ENCODE peak calls at places on chromosomes 7 and 10, in nine cellular contexts. One of them, this sample, is unnamed.

GRCh38 chr7:41544241-41544640 is 158.6 kb downstream of the INHBA start:
- DNase-seq in heart right ventricle: no peak
- DNase-seq in psoas muscle: no peak
- DNase-seq in foreskin fibroblast: peak; percentile 9
- DNase-seq in lower leg skin: no peak
- DNase-seq in neural crest cell: no peak
- DNase-seq in WTC11: no peak
- DNase-seq in astrocyte of the spinal cord: no peak
- DNase-seq in cardiac muscle cell: no peak
- DNase-seq in this sample: no peak

GRCh38 chr10:89079991-89080390 is 89.4 kb downstream of the FAS start:
- DNase-seq in heart right ventricle: no peak
- DNase-seq in psoas muscle: no peak
- DNase-seq in foreskin fibroblast: peak; percentile 80
- DNase-seq in lower leg skin: no peak
- DNase-seq in neural crest cell: no peak
- DNase-seq in WTC11: no peak
- DNase-seq in astrocyte of the spinal cord: no peak
- DNase-seq in cardiac muscle cell: no peak
- DNase-seq in this sample: no peak

GRCh38 chr10:82399850-82400249 is 524.9 kb downstream of the NRG3 start:
- DNase-seq in heart right ventricle: no peak
- DNase-seq in psoas muscle: no peak
- DNase-seq in foreskin fibroblast: no peak
- DNase-seq in lower leg skin: no peak
- DNase-seq in neural crest cell: no peak
- DNase-seq in WTC11: no peak
- DNase-seq in astrocyte of the spinal cord: no peak
- DNase-seq in cardiac muscle cell: no peak
- DNase-seq in this sample: no peak

GRCh38 chr7:156780724-156781455 is 112.1 kb downstream of the LMBR1 start:
- DNase-seq in heart right ventricle: no peak
- DNase-seq in psoas muscle: no peak
- DNase-seq in foreskin fibroblast: no peak
- DNase-seq in lower leg skin: no peak
- DNase-seq in neural crest cell: no peak
- DNase-seq in WTC11: no peak
- DNase-seq in astrocyte of the spinal cord: no peak
- DNase-seq in cardiac muscle cell: no peak
- DNase-seq in this sample: no peak

GRCh38 chr10:79178614-79179403 is 110.0 kb downstream of the ZMIZ1 start:
- DNase-seq in heart right ventricle: no peak
- DNase-seq in psoas muscle: peak; percentile 68
- DNase-seq in foreskin fibroblast: peak; percentile 84
- DNase-seq in lower leg skin: no peak
- DNase-seq in neural crest cell: no peak
- DNase-seq in WTC11: no peak
- DNase-seq in astrocyte of the spinal cord: peak; percentile 85
- DNase-seq in cardiac muscle cell: peak; percentile 81
- DNase-seq in this sample: no peak

GRCh38 chr7:142501434-142501833 is 243.6 kb upstream of the PRSS58 start:
- DNase-seq in heart right ventricle: no peak
- DNase-seq in psoas muscle: no peak
- DNase-seq in foreskin fibroblast: no peak
- DNase-seq in lower leg skin: no peak
- DNase-seq in neural crest cell: no peak
- DNase-seq in WTC11: no peak
- DNase-seq in astrocyte of the spinal cord: no peak
- DNase-seq in cardiac muscle cell: no peak
- DNase-seq in this sample: no peak

GRCh38 chr7:461453-462172 is 58.0 kb downstream of the PDGFA start:
- DNase-seq in heart right ventricle: no peak
- DNase-seq in psoas muscle: peak; percentile 45
- DNase-seq in foreskin fibroblast: peak; percentile 43
- DNase-seq in lower leg skin: no peak
- DNase-seq in neural crest cell: no peak
- DNase-seq in WTC11: no peak
- DNase-seq in astrocyte of the spinal cord: no peak
- DNase-seq in cardiac muscle cell: no peak
- DNase-seq in this sample: no peak

GRCh38 chr7:45224832-45225231 is 67.2 kb downstream of the RAMP3 start:
- DNase-seq in heart right ventricle: no peak
- DNase-seq in psoas muscle: no peak
- DNase-seq in foreskin fibroblast: no peak
- DNase-seq in lower leg skin: no peak
- DNase-seq in neural crest cell: peak; percentile 12
- DNase-seq in WTC11: peak; percentile 56
- DNase-seq in astrocyte of the spinal cord: no peak
- DNase-seq in cardiac muscle cell: peak; percentile 68
- DNase-seq in this sample: no peak

GRCh38 chr7:23654508-23654907 is 25.5 kb upstream of the FAM221A start:
- DNase-seq in heart right ventricle: no peak
- DNase-seq in psoas muscle: no peak
- DNase-seq in foreskin fibroblast: peak; percentile 56
- DNase-seq in lower leg skin: no peak
- DNase-seq in neural crest cell: no peak
- DNase-seq in WTC11: peak; percentile 61
- DNase-seq in astrocyte of the spinal cord: no peak
- DNase-seq in cardiac muscle cell: no peak
- DNase-seq in this sample: no peak

GRCh38 chr10:84665883-84666463 is 337.6 kb downstream of the CCSER2 start:
- DNase-seq in heart right ventricle: no peak
- DNase-seq in psoas muscle: no peak
- DNase-seq in foreskin fibroblast: no peak
- DNase-seq in lower leg skin: no peak
- DNase-seq in neural crest cell: no peak
- DNase-seq in WTC11: peak; percentile 91
- DNase-seq in astrocyte of the spinal cord: no peak
- DNase-seq in cardiac muscle cell: peak; percentile 21
- DNase-seq in this sample: no peak

GRCh38 chr7:139753693-139754111 is 24.1 kb downstream of the HIPK2 start:
- DNase-seq in heart right ventricle: no peak
- DNase-seq in psoas muscle: no peak
- DNase-seq in foreskin fibroblast: no peak
- DNase-seq in lower leg skin: peak; percentile 61
- DNase-seq in neural crest cell: no peak
- DNase-seq in WTC11: no peak
- DNase-seq in astrocyte of the spinal cord: no peak
- DNase-seq in cardiac muscle cell: no peak
- DNase-seq in this sample: no peak

GRCh38 chr7:134366481-134366880 is 49.8 kb upstream of the SLC35B4 start:
- DNase-seq in heart right ventricle: no peak
- DNase-seq in psoas muscle: no peak
- DNase-seq in foreskin fibroblast: no peak
- DNase-seq in lower leg skin: no peak
- DNase-seq in neural crest cell: no peak
- DNase-seq in WTC11: no peak
- DNase-seq in astrocyte of the spinal cord: no peak
- DNase-seq in cardiac muscle cell: no peak
- DNase-seq in this sample: no peak

GRCh38 chr7:47253650-47254080 is 328.2 kb downstream of the TNS3 start:
- DNase-seq in heart right ventricle: peak; percentile 38
- DNase-seq in psoas muscle: peak; percentile 77
- DNase-seq in foreskin fibroblast: peak; percentile 84
- DNase-seq in lower leg skin: peak; percentile 89
- DNase-seq in neural crest cell: no peak
- DNase-seq in WTC11: no peak
- DNase-seq in astrocyte of the spinal cord: peak; percentile 70
- DNase-seq in cardiac muscle cell: peak; percentile 26
- DNase-seq in this sample: no peak

GRCh38 chr10:95404864-95405263 is 114.1 kb upstream of the PDLIM1 start:
- DNase-seq in heart right ventricle: no peak
- DNase-seq in psoas muscle: no peak
- DNase-seq in foreskin fibroblast: no peak
- DNase-seq in lower leg skin: peak; percentile 40
- DNase-seq in neural crest cell: no peak
- DNase-seq in WTC11: no peak
- DNase-seq in astrocyte of the spinal cord: no peak
- DNase-seq in cardiac muscle cell: no peak
- DNase-seq in this sample: no peak

GRCh38 chr7:1421946-1422345 is 37.3 kb downstream of the MICALL2 start:
- DNase-seq in heart right ventricle: no peak
- DNase-seq in psoas muscle: no peak
- DNase-seq in foreskin fibroblast: no peak
- DNase-seq in lower leg skin: no peak
- DNase-seq in neural crest cell: no peak
- DNase-seq in WTC11: no peak
- DNase-seq in astrocyte of the spinal cord: no peak
- DNase-seq in cardiac muscle cell: no peak
- DNase-seq in this sample: no peak

GRCh38 chr10:13810536-13810935 is 223.8 kb downstream of the PRPF18 start:
- DNase-seq in heart right ventricle: no peak
- DNase-seq in psoas muscle: no peak
- DNase-seq in foreskin fibroblast: no peak
- DNase-seq in lower leg skin: no peak
- DNase-seq in neural crest cell: no peak
- DNase-seq in WTC11: no peak
- DNase-seq in astrocyte of the spinal cord: no peak
- DNase-seq in cardiac muscle cell: peak; percentile 61
- DNase-seq in this sample: no peak
- TF ChIP-seq CTCF in heart right ventricle: no peak
- TF ChIP-seq CTCF in psoas muscle: no peak
- TF ChIP-seq CTCF in foreskin fibroblast: no peak
- TF ChIP-seq CTCF in lower leg skin: no peak
- TF ChIP-seq CTCF in neural crest cell: no peak
- TF ChIP-seq CTCF in WTC11: no peak
- TF ChIP-seq CTCF in astrocyte of the spinal cord: no peak
- TF ChIP-seq CTCF in cardiac muscle cell: no peak
- TF ChIP-seq CTCF in this sample: no peak

GRCh38 chr10:103575416-103576075 is 82.0 kb downstream of the NEURL1 start:
- DNase-seq in heart right ventricle: no peak
- DNase-seq in psoas muscle: peak; percentile 40
- DNase-seq in foreskin fibroblast: no peak
- DNase-seq in lower leg skin: no peak
- DNase-seq in neural crest cell: no peak
- DNase-seq in WTC11: no peak
- DNase-seq in astrocyte of the spinal cord: no peak
- DNase-seq in cardiac muscle cell: no peak
- DNase-seq in this sample: no peak

GRCh38 chr10:103576076-103576471 is 82.6 kb downstream of the NEURL1 start:
- DNase-seq in heart right ventricle: no peak
- DNase-seq in psoas muscle: peak; percentile 6
- DNase-seq in foreskin fibroblast: no peak
- DNase-seq in lower leg skin: no peak
- DNase-seq in neural crest cell: no peak
- DNase-seq in WTC11: no peak
- DNase-seq in astrocyte of the spinal cord: no peak
- DNase-seq in cardiac muscle cell: no peak
- DNase-seq in this sample: no peak

GRCh38 chr10:103578782-103579382 is 85.4 kb downstream of the NEURL1 start:
- DNase-seq in heart right ventricle: no peak
- DNase-seq in psoas muscle: peak; percentile 50
- DNase-seq in foreskin fibroblast: no peak
- DNase-seq in lower leg skin: no peak
- DNase-seq in neural crest cell: no peak
- DNase-seq in WTC11: no peak
- DNase-seq in astrocyte of the spinal cord: no peak
- DNase-seq in cardiac muscle cell: no peak
- DNase-seq in this sample: no peak

GRCh38 chr10:103574116-103575061 is 80.9 kb downstream of the NEURL1 start:
- DNase-seq in heart right ventricle: no peak
- DNase-seq in psoas muscle: peak; percentile 30
- DNase-seq in foreskin fibroblast: no peak
- DNase-seq in lower leg skin: no peak
- DNase-seq in neural crest cell: no peak
- DNase-seq in WTC11: no peak
- DNase-seq in astrocyte of the spinal cord: no peak
- DNase-seq in cardiac muscle cell: no peak
- DNase-seq in this sample: no peak

GRCh38 chr10:103576862-103577261 is 83.4 kb downstream of the NEURL1 start:
- DNase-seq in heart right ventricle: no peak
- DNase-seq in psoas muscle: no peak
- DNase-seq in foreskin fibroblast: no peak
- DNase-seq in lower leg skin: no peak
- DNase-seq in neural crest cell: no peak
- DNase-seq in WTC11: no peak
- DNase-seq in astrocyte of the spinal cord: no peak
- DNase-seq in cardiac muscle cell: no peak
- DNase-seq in this sample: no peak
- TF ChIP-seq CTCF in heart right ventricle: no peak
- TF ChIP-seq CTCF in psoas muscle: no peak
- TF ChIP-seq CTCF in foreskin fibroblast: no peak
- TF ChIP-seq CTCF in lower leg skin: no peak
- TF ChIP-seq CTCF in neural crest cell: no peak
- TF ChIP-seq CTCF in WTC11: no peak
- TF ChIP-seq CTCF in astrocyte of the spinal cord: no peak
- TF ChIP-seq CTCF in cardiac muscle cell: no peak
- TF ChIP-seq CTCF in this sample: no peak

GRCh38 chr7:155220881-155221280 is 76.8 kb upstream of the INSIG1 start:
- DNase-seq in heart right ventricle: no peak
- DNase-seq in psoas muscle: no peak
- DNase-seq in foreskin fibroblast: no peak
- DNase-seq in lower leg skin: no peak
- DNase-seq in neural crest cell: no peak
- DNase-seq in WTC11: no peak
- DNase-seq in astrocyte of the spinal cord: no peak
- DNase-seq in cardiac muscle cell: no peak
- DNase-seq in this sample: no peak

GRCh38 chr7:155219947-155220769 is 77.5 kb upstream of the INSIG1 start:
- DNase-seq in heart right ventricle: no peak
- DNase-seq in psoas muscle: no peak
- DNase-seq in foreskin fibroblast: peak; percentile 64
- DNase-seq in lower leg skin: peak; percentile 81
- DNase-seq in neural crest cell: no peak
- DNase-seq in WTC11: no peak
- DNase-seq in astrocyte of the spinal cord: no peak
- DNase-seq in cardiac muscle cell: no peak
- DNase-seq in this sample: no peak

GRCh38 chr7:155222578-155222977 is 75.1 kb upstream of the INSIG1 start:
- DNase-seq in heart right ventricle: no peak
- DNase-seq in psoas muscle: no peak
- DNase-seq in foreskin fibroblast: no peak
- DNase-seq in lower leg skin: no peak
- DNase-seq in neural crest cell: no peak
- DNase-seq in WTC11: no peak
- DNase-seq in astrocyte of the spinal cord: no peak
- DNase-seq in cardiac muscle cell: no peak
- DNase-seq in this sample: no peak

GRCh38 chr7:155222046-155222445 is 75.6 kb upstream of the INSIG1 start:
- DNase-seq in heart right ventricle: no peak
- DNase-seq in psoas muscle: no peak
- DNase-seq in foreskin fibroblast: no peak
- DNase-seq in lower leg skin: no peak
- DNase-seq in neural crest cell: no peak
- DNase-seq in WTC11: no peak
- DNase-seq in astrocyte of the spinal cord: no peak
- DNase-seq in cardiac muscle cell: no peak
- DNase-seq in this sample: no peak

GRCh38 chr7:155221547-155221946 is 76.1 kb upstream of the INSIG1 start:
- DNase-seq in heart right ventricle: no peak
- DNase-seq in psoas muscle: no peak
- DNase-seq in foreskin fibroblast: no peak
- DNase-seq in lower leg skin: no peak
- DNase-seq in neural crest cell: no peak
- DNase-seq in WTC11: no peak
- DNase-seq in astrocyte of the spinal cord: no peak
- DNase-seq in cardiac muscle cell: no peak
- DNase-seq in this sample: no peak
- TF ChIP-seq CTCF in heart right ventricle: no peak
- TF ChIP-seq CTCF in psoas muscle: no peak
- TF ChIP-seq CTCF in foreskin fibroblast: no peak
- TF ChIP-seq CTCF in lower leg skin: no peak
- TF ChIP-seq CTCF in neural crest cell: no peak
- TF ChIP-seq CTCF in WTC11: no peak
- TF ChIP-seq CTCF in astrocyte of the spinal cord: no peak
- TF ChIP-seq CTCF in cardiac muscle cell: no peak
- TF ChIP-seq CTCF in this sample: no peak

GRCh38 chr10:102394801-102395676 is 466 bp upstream of the NFKB2 start:
- DNase-seq in heart right ventricle: peak; percentile 87
- DNase-seq in psoas muscle: peak; percentile 91
- DNase-seq in foreskin fibroblast: peak; percentile 93
- DNase-seq in lower leg skin: peak; percentile 98
- DNase-seq in neural crest cell: peak; percentile 83
- DNase-seq in WTC11: peak; percentile 89
- DNase-seq in astrocyte of the spinal cord: peak; percentile 88
- DNase-seq in cardiac muscle cell: peak; percentile 90
- DNase-seq in this sample: peak; percentile 85
- TF ChIP-seq CTCF in heart right ventricle: no peak
- TF ChIP-seq CTCF in psoas muscle: no peak
- TF ChIP-seq CTCF in foreskin fibroblast: no peak
- TF ChIP-seq CTCF in lower leg skin: no peak
- TF ChIP-seq CTCF in neural crest cell: no peak
- TF ChIP-seq CTCF in WTC11: no peak
- TF ChIP-seq CTCF in astrocyte of the spinal cord: no peak
- TF ChIP-seq CTCF in cardiac muscle cell: no peak
- TF ChIP-seq CTCF in this sample: no peak

This sample was measured in mesothelial cell of epicardium.